ENCODE peak calls at places on chromosome 11, in five cellular contexts. U, J, G, C and M are unnamed samples.

GRCh38 chr11:75349540-75350116 is 1.8 kb downstream of the ARRB1 start:
- DNase-seq in U (no peak), J (no peak), G (no peak), C (no peak), M (no peak)

GRCh38 chr11:79480864-79481263 is 40.0 kb upstream of the TENM4 start:
- DNase-seq in U (no peak), J (no peak), G (no peak), C (no peak), M (no peak)

GRCh38 chr11:113213549-113213948 is 100.8 kb upstream of the TTC12 start:
- DNase-seq in U (no peak), J (no peak), G (no peak), C (no peak), M (no peak)

GRCh38 chr11:89205378-89205777 is 27.7 kb downstream of the TYR start:
- DNase-seq in U (no peak), J (peak; percentile 17), G (no peak), C (no peak), M (no peak)

GRCh38 chr11:58334708-58335107 is 24.2 kb downstream of the OR5B17 start:
- DNase-seq in U (no peak), J (peak; percentile 94), G (no peak), C (peak; percentile 2), M (peak; percentile 56)

GRCh38 chr11:10807629-10808552 is 835 bp downstream of the EIF4G2 start:
- DNase-seq in U (peak; percentile 47), J (peak; percentile 46), G (peak; percentile 6), C (peak; percentile 45), M (no peak)

GRCh38 chr11:74487875-74488274 is 5.6 kb downstream of the LIPT2 start:
- DNase-seq in U (no peak), J (peak; percentile 22), G (no peak), C (peak; percentile 51), M (no peak)

GRCh38 chr11:114025329-114025907 is 34.1 kb upstream of the ZBTB16 start:
- DNase-seq in U (no peak), J (no peak), G (no peak), C (no peak), M (no peak)

GRCh38 chr11:33830903-33831648 is 56.8 kb upstream of the FBXO3 start:
- DNase-seq in U (no peak), J (no peak), G (no peak), C (no peak), M (no peak)

GRCh38 chr11:12784987-12785386 is 110.8 kb downstream of the TEAD1 start:
- DNase-seq in U (no peak), J (no peak), G (no peak), C (no peak), M (no peak)

GRCh38 chr11:130313383-130314183 is 1.1 kb downstream of the ZBTB44 start:
- DNase-seq in U (no peak), J (peak; percentile 31), G (no peak), C (no peak), M (no peak)

GRCh38 chr11:8728566-8728965 is 46.0 kb downstream of the RPL27A start:
- DNase-seq in U (no peak), J (peak; percentile 66), G (no peak), C (no peak), M (no peak)

GRCh38 chr11:79237676-79238075 is 203.2 kb downstream of the TENM4 start:
- DNase-seq in U (no peak), J (peak; percentile 79), G (no peak), C (no peak), M (no peak)

GRCh38 chr11:44711772-44712608 is 14.8 kb upstream of the TSPAN18 start:
- DNase-seq in U (no peak), J (no peak), G (no peak), C (no peak), M (no peak)

GRCh38 chr11:120985718-120986569 is 38.0 kb upstream of the TBCEL start:
- DNase-seq in U (no peak), J (peak; percentile 23), G (no peak), C (peak; percentile 16), M (no peak)

GRCh38 chr11:37115963-37116362 is 517.9 kb upstream of the RAG2 start:
- DNase-seq in U (no peak), J (no peak), G (no peak), C (no peak), M (no peak)

GRCh38 chr11:129557421-129557820 is 181.8 kb downstream of the BARX2 start:
- DNase-seq in U (no peak), J (no peak), G (no peak), C (no peak), M (no peak)

GRCh38 chr11:8814209-8814922 is 96.6 kb upstream of the AKIP1 start:
- DNase-seq in U (no peak), J (peak; percentile 79), G (no peak), C (no peak), M (no peak)

GRCh38 chr11:70674605-70675004 is 276.3 kb downstream of the CTTN start:
- DNase-seq in U (no peak), J (no peak), G (no peak), C (no peak), M (no peak)

GRCh38 chr11:128956401-128957203 is 13.9 kb upstream of the TP53AIP1 start:
- DNase-seq in U (peak; percentile 44), J (peak; percentile 75), G (no peak), C (peak; percentile 76), M (peak; percentile 29)

GRCh38 chr11:27718853-27719574 is 18.8 kb upstream of the BDNF start:
- DNase-seq in U (no peak), J (peak; percentile 42), G (no peak), C (peak; percentile 64), M (no peak)